ENCODE peak calls at places on chromosomes 16 and 17, in eight cellular contexts. One of them, this sample, is unnamed.

GRCh38 chr17:55576237-55576998 is 65.2 kb upstream of the SMIM36 start:
- DNase-seq in HepG2: peak; percentile 28
- DNase-seq in heart left ventricle: no peak
- DNase-seq in erythroblast: no peak
- DNase-seq in stomach: no peak
- DNase-seq in A549: peak; percentile 44
- DNase-seq in ovary: peak; percentile 42
- DNase-seq in right lobe of liver: no peak
- DNase-seq in this sample: no peak

GRCh38 chr17:76558210-76559095 is 18.6 kb downstream of the PRCD start:
- DNase-seq in HepG2: no peak
- DNase-seq in heart left ventricle: no peak
- DNase-seq in erythroblast: peak; percentile 62
- DNase-seq in stomach: no peak
- DNase-seq in A549: no peak
- DNase-seq in ovary: no peak
- DNase-seq in right lobe of liver: no peak
- DNase-seq in this sample: no peak

GRCh38 chr17:82495844-82496528 is 23.5 kb upstream of the FOXK2 start:
- DNase-seq in HepG2: peak; percentile 48
- DNase-seq in heart left ventricle: no peak
- DNase-seq in erythroblast: no peak
- DNase-seq in stomach: no peak
- DNase-seq in A549: no peak
- DNase-seq in ovary: no peak
- DNase-seq in right lobe of liver: no peak
- DNase-seq in this sample: no peak

GRCh38 chr17:4947411-4948165 is 742 bp downstream of the PFN1 start:
- DNase-seq in HepG2: peak; percentile 50
- DNase-seq in heart left ventricle: peak; percentile 76
- DNase-seq in erythroblast: peak; percentile 85
- DNase-seq in stomach: peak; percentile 70
- DNase-seq in A549: peak; percentile 64
- DNase-seq in ovary: peak; percentile 63
- DNase-seq in right lobe of liver: peak; percentile 78
- DNase-seq in this sample: peak; percentile 53

GRCh38 chr16:1090620-1091587 is 5.1 kb downstream of the C1QTNF8 start:
- DNase-seq in HepG2: peak; percentile 60
- DNase-seq in heart left ventricle: peak; percentile 53
- DNase-seq in erythroblast: no peak
- DNase-seq in stomach: no peak
- DNase-seq in A549: no peak
- DNase-seq in ovary: no peak
- DNase-seq in right lobe of liver: no peak
- DNase-seq in this sample: no peak

GRCh38 chr17:64146418-64147109 is 16.6 kb upstream of the ERN1 start:
- DNase-seq in HepG2: peak; percentile 52
- DNase-seq in heart left ventricle: peak; percentile 72
- DNase-seq in erythroblast: peak; percentile 84
- DNase-seq in stomach: peak; percentile 65
- DNase-seq in A549: peak; percentile 31
- DNase-seq in ovary: peak; percentile 68
- DNase-seq in right lobe of liver: peak; percentile 69
- DNase-seq in this sample: no peak

GRCh38 chr17:32503251-32504165 is 16.7 kb downstream of the CDK5R1 start:
- DNase-seq in HepG2: no peak
- DNase-seq in heart left ventricle: no peak
- DNase-seq in erythroblast: no peak
- DNase-seq in stomach: no peak
- DNase-seq in A549: no peak
- DNase-seq in ovary: no peak
- DNase-seq in right lobe of liver: no peak
- DNase-seq in this sample: no peak

GRCh38 chr16:79970551-79971236 is 370.2 kb upstream of the MAF start:
- DNase-seq in HepG2: no peak
- DNase-seq in heart left ventricle: peak; percentile 33
- DNase-seq in erythroblast: peak; percentile 83
- DNase-seq in stomach: no peak
- DNase-seq in A549: no peak
- DNase-seq in ovary: peak; percentile 74
- DNase-seq in right lobe of liver: peak; percentile 85
- DNase-seq in this sample: no peak

GRCh38 chr17:36856921-36857381 is 80.3 kb upstream of the LHX1 start:
- DNase-seq in HepG2: no peak
- DNase-seq in heart left ventricle: no peak
- DNase-seq in erythroblast: no peak
- DNase-seq in stomach: no peak
- DNase-seq in A549: no peak
- DNase-seq in ovary: no peak
- DNase-seq in right lobe of liver: no peak
- DNase-seq in this sample: no peak

GRCh38 chr16:35102780-35103403 is 1643.5 kb downstream of the TP53TG3F start:
- DNase-seq in HepG2: peak; percentile 3
- DNase-seq in heart left ventricle: no peak
- DNase-seq in erythroblast: peak; percentile 3
- DNase-seq in stomach: no peak
- DNase-seq in A549: no peak
- DNase-seq in ovary: no peak
- DNase-seq in right lobe of liver: no peak
- DNase-seq in this sample: no peak

GRCh38 chr17:41308251-41308917 is 725 bp downstream of the KRTAP16-1 start:
- DNase-seq in HepG2: no peak
- DNase-seq in heart left ventricle: no peak
- DNase-seq in erythroblast: no peak
- DNase-seq in stomach: no peak
- DNase-seq in A549: no peak
- DNase-seq in ovary: no peak
- DNase-seq in right lobe of liver: no peak
- DNase-seq in this sample: no peak

GRCh38 chr17:82838386-82839063 is 1.3 kb downstream of the ZNF750 start:
- DNase-seq in HepG2: peak; percentile 88
- DNase-seq in heart left ventricle: peak; percentile 48
- DNase-seq in erythroblast: no peak
- DNase-seq in stomach: no peak
- DNase-seq in A549: no peak
- DNase-seq in ovary: no peak
- DNase-seq in right lobe of liver: peak; percentile 91
- DNase-seq in this sample: no peak

GRCh38 chr16:4257646-4258556 is 14.9 kb downstream of the TFAP4 start:
- DNase-seq in HepG2: no peak
- DNase-seq in heart left ventricle: peak; percentile 62
- DNase-seq in erythroblast: no peak
- DNase-seq in stomach: no peak
- DNase-seq in A549: no peak
- DNase-seq in ovary: peak; percentile 51
- DNase-seq in right lobe of liver: no peak
- DNase-seq in this sample: no peak

GRCh38 chr16:78639775-78640174 is 540.3 kb downstream of the WWOX start:
- DNase-seq in HepG2: no peak
- DNase-seq in heart left ventricle: no peak
- DNase-seq in erythroblast: no peak
- DNase-seq in stomach: no peak
- DNase-seq in A549: no peak
- DNase-seq in ovary: no peak
- DNase-seq in right lobe of liver: no peak
- DNase-seq in this sample: no peak

GRCh38 chr17:41211845-41212466 is 14.5 kb upstream of the KRTAP9-2 start:
- DNase-seq in HepG2: no peak
- DNase-seq in heart left ventricle: no peak
- DNase-seq in erythroblast: no peak
- DNase-seq in stomach: no peak
- DNase-seq in A549: peak; percentile 55
- DNase-seq in ovary: no peak
- DNase-seq in right lobe of liver: no peak
- DNase-seq in this sample: no peak

GRCh38 chr17:58153046-58153445 is 4.9 kb downstream of the OR4D1 start:
- DNase-seq in HepG2: no peak
- DNase-seq in heart left ventricle: peak; percentile 20
- DNase-seq in erythroblast: no peak
- DNase-seq in stomach: no peak
- DNase-seq in A549: no peak
- DNase-seq in ovary: no peak
- DNase-seq in right lobe of liver: no peak
- DNase-seq in this sample: no peak

GRCh38 chr17:45342306-45342705 is 25.5 kb upstream of the MAP3K14 start:
- DNase-seq in HepG2: no peak
- DNase-seq in heart left ventricle: no peak
- DNase-seq in erythroblast: no peak
- DNase-seq in stomach: no peak
- DNase-seq in A549: no peak
- DNase-seq in ovary: no peak
- DNase-seq in right lobe of liver: peak; percentile 40
- DNase-seq in this sample: no peak

DNA sequence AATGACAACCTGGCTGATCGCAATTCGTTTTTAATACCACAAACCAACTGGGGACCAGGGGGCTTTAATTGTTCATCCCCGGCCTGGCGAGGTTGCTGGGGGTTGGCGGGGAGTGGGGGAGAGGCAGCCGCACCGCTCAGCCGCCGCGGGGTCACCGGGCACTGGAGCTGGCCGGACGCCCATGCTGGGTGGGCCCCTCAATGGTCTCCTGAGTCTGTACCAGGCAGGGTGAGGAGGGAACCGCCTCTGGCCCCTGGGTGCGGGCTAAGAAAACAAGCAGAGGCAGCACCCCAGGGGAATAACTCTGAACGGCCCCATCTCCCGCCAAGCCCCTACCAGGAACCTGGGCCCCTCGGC is 43.9 kb downstream of the ACTG1 start:
- DNase-seq in HepG2: no peak
- DNase-seq in heart left ventricle: no peak
- DNase-seq in erythroblast: no peak
- DNase-seq in stomach: no peak
- DNase-seq in A549: no peak
- DNase-seq in ovary: no peak
- DNase-seq in right lobe of liver: no peak
- DNase-seq in this sample: no peak
- TF ChIP-seq POLR2A in HepG2: no peak
- TF ChIP-seq POLR2A in heart left ventricle: no peak
- TF ChIP-seq POLR2A in erythroblast: no peak
- TF ChIP-seq POLR2A in stomach: no peak
- TF ChIP-seq POLR2A in A549: no peak
- TF ChIP-seq POLR2A in ovary: no peak
- TF ChIP-seq POLR2A in right lobe of liver: no peak
- TF ChIP-seq POLR2A in this sample: no peak

DNA sequence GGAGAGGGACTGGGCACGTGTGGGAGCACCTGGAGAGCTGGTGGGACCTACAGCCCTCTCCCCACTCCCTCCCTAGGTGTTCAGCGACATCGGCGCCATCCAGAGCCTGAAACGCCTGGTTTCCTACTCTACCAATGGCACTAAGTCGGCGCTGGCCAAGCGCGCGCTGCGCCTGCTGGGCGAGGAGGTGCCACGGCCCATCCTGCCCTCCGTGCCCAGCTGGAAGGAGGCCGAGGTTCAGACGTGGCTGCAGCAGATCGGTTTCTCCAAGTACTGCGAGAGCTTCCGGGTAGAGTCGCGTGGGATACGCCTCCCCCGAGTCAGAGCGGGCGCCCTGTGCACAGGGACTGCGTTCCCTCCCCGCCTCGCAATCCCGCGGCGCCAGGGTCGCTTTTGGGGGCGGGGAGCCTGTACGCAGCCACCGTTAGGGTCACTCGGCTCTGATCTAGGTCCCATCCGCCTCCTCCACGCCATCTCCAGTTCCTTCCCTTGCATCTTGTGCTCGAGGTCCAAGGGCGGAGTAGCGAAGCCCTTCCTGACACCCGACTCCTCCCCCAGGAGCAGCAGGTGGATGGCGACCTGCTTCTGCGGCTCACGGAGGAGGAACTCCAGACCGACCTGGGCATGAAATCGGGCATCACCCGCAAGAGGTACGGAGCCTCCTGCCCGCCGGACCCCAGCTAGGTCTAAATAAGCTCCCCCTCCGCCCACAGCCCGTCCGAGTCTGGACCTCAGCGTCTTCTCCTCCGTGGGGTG is 13.0 kb downstream of the SARM1 start:
- DNase-seq in HepG2: no peak
- DNase-seq in heart left ventricle: peak; percentile 47
- DNase-seq in erythroblast: peak; percentile 27
- DNase-seq in stomach: peak; percentile 88
- DNase-seq in A549: no peak
- DNase-seq in ovary: no peak
- DNase-seq in right lobe of liver: peak; percentile 87
- DNase-seq in this sample: peak; percentile 67
- TF ChIP-seq POLR2A in HepG2: no peak
- TF ChIP-seq POLR2A in heart left ventricle: peak; percentile 13
- TF ChIP-seq POLR2A in erythroblast: peak; percentile 73
- TF ChIP-seq POLR2A in stomach: peak; percentile 23
- TF ChIP-seq POLR2A in A549: no peak
- TF ChIP-seq POLR2A in ovary: no peak
- TF ChIP-seq POLR2A in right lobe of liver: peak; percentile 42
- TF ChIP-seq POLR2A in this sample: peak; percentile 66

DNA sequence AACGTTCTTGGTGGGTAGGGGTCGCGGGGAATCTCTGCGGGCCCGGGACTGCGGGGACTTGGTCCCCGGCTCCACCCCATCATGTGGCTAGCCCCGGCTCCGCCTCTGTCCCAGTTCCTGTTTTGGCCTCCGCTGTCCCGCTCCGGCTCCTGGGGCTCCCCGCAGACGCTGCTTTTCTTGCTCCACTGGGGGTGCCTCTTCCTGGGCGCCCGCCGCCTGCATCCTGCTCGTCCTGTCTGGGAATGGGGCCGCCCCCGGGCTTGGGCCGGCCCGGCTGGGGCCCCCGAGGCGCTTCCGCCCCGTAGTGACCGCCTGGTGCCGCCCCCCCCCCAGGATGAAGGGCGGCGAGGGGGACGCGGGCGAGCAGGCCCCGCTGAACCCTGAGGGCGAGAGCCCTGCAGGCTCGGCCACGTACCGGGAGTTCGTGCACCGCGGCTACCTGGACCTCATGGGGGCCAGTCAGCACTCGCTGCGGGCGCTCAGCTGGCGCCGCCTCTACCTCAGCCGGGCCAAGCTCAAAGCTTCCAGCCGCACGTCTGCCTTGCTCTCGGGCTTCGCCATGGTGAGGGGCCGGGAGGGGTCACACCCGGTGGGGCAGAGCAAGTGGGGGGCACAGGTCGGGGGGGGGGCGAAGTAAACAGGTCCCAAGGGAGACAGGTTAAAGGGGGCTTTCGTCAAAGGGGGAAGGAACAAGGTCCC is at the start of gene ORAI3:
- DNase-seq in HepG2: no peak
- DNase-seq in heart left ventricle: peak; percentile 87
- DNase-seq in erythroblast: peak; percentile 70
- DNase-seq in stomach: peak; percentile 77
- DNase-seq in A549: peak; percentile 53
- DNase-seq in ovary: peak; percentile 80
- DNase-seq in right lobe of liver: peak; percentile 89
- DNase-seq in this sample: peak; percentile 78
- TF ChIP-seq POLR2A in HepG2: no peak
- TF ChIP-seq POLR2A in heart left ventricle: peak; percentile 77
- TF ChIP-seq POLR2A in erythroblast: peak; percentile 52
- TF ChIP-seq POLR2A in stomach: no peak
- TF ChIP-seq POLR2A in A549: peak; percentile 27
- TF ChIP-seq POLR2A in ovary: no peak
- TF ChIP-seq POLR2A in right lobe of liver: peak; percentile 89
- TF ChIP-seq POLR2A in this sample: peak; percentile 30

DNA sequence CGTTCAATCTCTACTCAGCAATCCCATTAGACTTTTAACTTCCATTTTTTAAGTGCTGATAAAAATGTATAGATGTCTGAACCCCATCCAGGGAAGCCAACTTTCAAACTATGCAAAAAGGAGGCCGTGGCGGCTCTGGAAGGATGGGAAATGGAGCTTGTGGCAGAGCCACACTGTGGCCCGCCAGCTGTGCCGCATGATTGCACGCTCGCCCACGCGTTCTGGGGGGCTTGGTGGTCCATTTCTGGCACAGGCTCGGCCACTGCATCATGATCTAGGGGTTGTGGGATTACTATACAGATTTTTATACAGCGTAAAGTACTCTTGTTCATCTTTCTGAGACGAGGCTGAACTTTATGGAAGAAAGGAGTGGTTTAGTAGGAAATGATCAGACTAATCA is 57.6 kb downstream of the FOXL1 start:
- DNase-seq in HepG2: no peak
- DNase-seq in heart left ventricle: no peak
- DNase-seq in erythroblast: no peak
- DNase-seq in stomach: no peak
- DNase-seq in A549: no peak
- DNase-seq in ovary: no peak
- DNase-seq in right lobe of liver: no peak
- DNase-seq in this sample: no peak
- TF ChIP-seq POLR2A in HepG2: no peak
- TF ChIP-seq POLR2A in heart left ventricle: no peak
- TF ChIP-seq POLR2A in erythroblast: no peak
- TF ChIP-seq POLR2A in stomach: no peak
- TF ChIP-seq POLR2A in A549: no peak
- TF ChIP-seq POLR2A in ovary: no peak
- TF ChIP-seq POLR2A in right lobe of liver: no peak
- TF ChIP-seq POLR2A in this sample: no peak

This sample was measured in GM12891.